ENCODE peak calls at places on chromosomes 7 and 10, in five cellular contexts. C, R, A, N and Q are unnamed samples.
A peak's percentile ranks its signal among the peaks of the same experiment; 100 is the strongest.

GRCh38 chr10:124705021-124705740 is 39.0 kb downstream of the FAM53B start:
- DNase-seq in A (no peak), N (no peak), R (no peak), C (no peak), Q (no peak)

GRCh38 chr7:93765475-93765874 is 125.1 kb downstream of the TFPI2 start:
- DNase-seq in N (no peak), A (no peak), R (no peak), C (no peak), Q (no peak)

GRCh38 chr7:157660971-157661610 is 324.3 kb downstream of the DNAJB6 start:
- DNase-seq in R (no peak), A (no peak), C (no peak), N (no peak), Q (no peak)

GRCh38 chr10:42684517-42684916 is 46.1 kb upstream of the ZNF33B start:
- DNase-seq in R (no peak), C (no peak), A (no peak), N (no peak), Q (no peak)

GRCh38 chr7:149459540-149460433 is 1.1 kb downstream of the ZNF777 start:
- DNase-seq in N (no peak), C (no peak), A (peak; percentile 8), R (no peak), Q (no peak)

GRCh38 chr7:144710791-144711190 is 125.1 kb downstream of the TPK1 start:
- DNase-seq in N (no peak), R (no peak), A (no peak), C (no peak), Q (no peak)

GRCh38 chr10:124086787-124087671 is 6.4 kb downstream of the CHST15 start:
- DNase-seq in C (no peak), N (peak; percentile 23), A (no peak), R (no peak), Q (no peak)

GRCh38 chr7:930975-931758 is 23.3 kb downstream of the ADAP1 start:
- DNase-seq in R (no peak), C (no peak), N (no peak), A (no peak), Q (no peak)

GRCh38 chr10:28681345-28681763 is 4.0 kb downstream of the BAMBI start:
- DNase-seq in A (no peak), R (no peak), C (no peak), N (no peak), Q (no peak)

GRCh38 chr10:124062390-124062789 is 31.0 kb downstream of the CHST15 start:
- DNase-seq in R (no peak), A (no peak), C (no peak), N (no peak), Q (no peak)

GRCh38 chr7:92253251-92253650 is 7.5 kb downstream of the ANKIB1 start:
- DNase-seq in N (no peak), C (no peak), A (no peak), R (no peak), Q (no peak)

GRCh38 chr10:119522747-119523426 is 19.6 kb downstream of the RGS10 start:
- DNase-seq in R (no peak), C (no peak), A (no peak), N (no peak), Q (no peak)

GRCh38 chr7:78438433-78438832 is 639.9 kb downstream of the PHTF2 start:
- DNase-seq in A (no peak), R (no peak), C (no peak), N (no peak), Q (no peak)

GRCh38 chr7:107982918-107983389 is 20.0 kb downstream of the LAMB1 start:
- DNase-seq in R (peak; percentile 34), A (no peak), N (no peak), C (no peak), Q (no peak)

GRCh38 chr7:130909881-130910672 is 176.1 kb upstream of the KLF14 start:
- DNase-seq in R (no peak), A (no peak), C (no peak), N (no peak), Q (no peak)

GRCh38 chr10:109992485-109992884 is 15.3 kb upstream of the ADD3 start:
- DNase-seq in R (no peak), C (no peak), N (no peak), A (no peak), Q (no peak)

GRCh38 chr10:49564461-49565009 is 25.6 kb upstream of the ERCC6 start:
- DNase-seq in R (no peak), N (no peak), A (no peak), C (no peak), Q (no peak)

GRCh38 chr7:9201928-9202327 is 768.5 kb downstream of the NXPH1 start:
- DNase-seq in C (no peak), N (no peak), R (no peak), A (no peak), Q (no peak)

GRCh38 chr7:44310221-44310848 is 15.1 kb downstream of the CAMK2B start:
- DNase-seq in R (no peak), A (no peak), N (peak; percentile 13), C (no peak), Q (no peak)

GRCh38 chr10:65017523-65017922 is 1496.3 kb downstream of the REEP3 start:
- DNase-seq in R (no peak), N (no peak), C (no peak), A (no peak), Q (no peak)

GRCh38 chr7:157524731-157525130 is 187.9 kb downstream of the DNAJB6 start:
- DNase-seq in N (no peak), A (no peak), C (no peak), R (no peak), Q (no peak)

GRCh38 chr7:80039255-80039884 is 95.3 kb upstream of the GNAI1 start:
- DNase-seq in A (no peak), R (peak; percentile 4), C (no peak), N (no peak), Q (no peak)

GRCh38 chr10:111113961-111114830 is 37.4 kb downstream of the ADRA2A start:
- DNase-seq in R (no peak), C (no peak), A (no peak), N (no peak), Q (peak; percentile 62)

GRCh38 chr7:139958599-139959380 is 104.0 kb downstream of the PARP12 start:
- DNase-seq in A (no peak), R (no peak), N (no peak), C (no peak), Q (no peak)

GRCh38 chr10:76583711-76584161 is 1053.9 kb downstream of the KCNMA1 start:
- DNase-seq in C (peak; percentile 51), N (no peak), R (no peak), A (no peak), Q (no peak)

GRCh38 chr10:48389272-48389671 is 82.8 kb downstream of the MAPK8 start:
- DNase-seq in N (no peak), C (no peak), R (no peak), A (no peak), Q (no peak)

GRCh38 chr10:126229701-126230100 is 158.6 kb downstream of the ADAM12 start:
- DNase-seq in N (no peak), R (no peak), C (no peak), A (no peak), Q (no peak)